ENCODE peak calls at places on chromosomes 1 and 21, in seven cellular contexts. K is progenitor cell of endocrine pancreas, A is WTC11, T is PC-9, M is A549, I is MCF 10A, Y is left ventricle myocardium inferior. R is an unnamed sample.

GRCh38 chr1:62437273-62437945 is 560 bp downstream of the USP1 start:
- DNase-seq in A (no peak), I (peak; percentile 24), K (no peak), Y (no peak), M (no peak), T (no peak), R (peak; percentile 45)

GRCh38 chr1:21511579-21512522 is 2.6 kb downstream of the ALPL start:
- DNase-seq in T (no peak), A (no peak), K (no peak), Y (peak; percentile 62), M (no peak), I (peak; percentile 33), R (no peak)

GRCh38 chr1:233639611-233640010 is 25.7 kb downstream of the KCNK1 start:
- DNase-seq in M (no peak), A (no peak), K (no peak), I (peak; percentile 64), T (no peak), Y (no peak), R (no peak)

GRCh38 chr1:180562582-180562981 is 3.8 kb downstream of the OVAAL start:
- DNase-seq in I (no peak), Y (no peak), T (no peak), M (no peak), A (no peak), K (no peak), R (no peak)

GRCh38 chr1:192003295-192004083 is 154.8 kb upstream of the RGS18 start:
- DNase-seq in A (no peak), M (no peak), I (no peak), Y (no peak), T (no peak), K (no peak), R (no peak)

GRCh38 chr1:24009406-24009805 is 29.3 kb upstream of the SRSF10 start:
- DNase-seq in Y (no peak), M (no peak), I (peak; percentile 45), A (no peak), T (peak; percentile 85), K (no peak), R (no peak)

GRCh38 chr1:162689745-162690671 is 57.7 kb downstream of the DDR2 start:
- DNase-seq in M (no peak), Y (no peak), A (no peak), K (no peak), T (no peak), I (peak; percentile 63), R (no peak)

GRCh38 chr1:8061210-8061609 is 35.1 kb upstream of the ERRFI1 start:
- DNase-seq in M (peak; percentile 88), I (peak; percentile 89), A (no peak), Y (no peak), K (no peak), T (peak; percentile 95), R (no peak)

GRCh38 chr1:55694297-55694696 is 479.1 kb upstream of the USP24 start:
- DNase-seq in I (peak; percentile 16), K (no peak), Y (no peak), M (no peak), A (no peak), T (peak; percentile 65), R (no peak)

GRCh38 chr1:193366764-193367507 is 180.5 kb upstream of the B3GALT2 start:
- DNase-seq in I (peak; percentile 8), Y (no peak), M (no peak), K (no peak), T (no peak), A (no peak), R (no peak)

GRCh38 chr21:31335957-31336738 is 7.9 kb downstream of the TIAM1 start:
- DNase-seq in T (peak; percentile 56), I (peak; percentile 88), A (no peak), K (no peak), M (peak; percentile 8), Y (no peak), R (peak; percentile 69)

GRCh38 chr1:165047985-165048384 is 308.5 kb downstream of the LMX1A start:
- DNase-seq in Y (no peak), M (no peak), I (no peak), T (no peak), K (no peak), A (no peak), R (no peak)

GRCh38 chr1:66231162-66232077 is 302.5 kb upstream of the SGIP1 start:
- DNase-seq in A (no peak), K (no peak), Y (no peak), I (peak; percentile 50), T (peak; percentile 59), M (peak; percentile 37), R (no peak)

GRCh38 chr1:230345139-230345885 is 80.8 kb downstream of the PGBD5 start:
- DNase-seq in K (no peak), T (no peak), A (no peak), M (no peak), Y (no peak), I (no peak), R (no peak)

GRCh38 chr1:53294557-53294956 is 33.3 kb downstream of the LRP8 start:
- DNase-seq in T (no peak), K (no peak), A (no peak), Y (no peak), I (peak; percentile 76), M (no peak), R (peak; percentile 62)

GRCh38 chr21:46599251-46599572 is 5.7 kb downstream of the S100B start:
- DNase-seq in T (no peak), M (no peak), Y (no peak), I (no peak), K (no peak), A (no peak), R (no peak)

GRCh38 chr1:153945795-153946621 is 510 bp downstream of the DENND4B start:
- DNase-seq in T (no peak), M (peak; percentile 61), I (peak; percentile 71), Y (peak; percentile 91), K (peak; percentile 35), A (peak; percentile 54), R (peak; percentile 79)

GRCh38 chr1:10867914-10868598 is 71.6 kb upstream of the CASZ1 start:
- DNase-seq in K (no peak), A (no peak), T (no peak), I (no peak), M (no peak), Y (no peak), R (no peak)

GRCh38 chr1:40877681-40878080 is 15.5 kb upstream of the CITED4 start:
- DNase-seq in M (no peak), A (no peak), I (peak; percentile 96), K (no peak), T (peak; percentile 65), Y (peak; percentile 52), R (peak; percentile 27)

GRCh38 chr1:211324992-211325775 is 1.4 kb upstream of the TRAF5 start:
- DNase-seq in T (no peak), M (no peak), A (no peak), I (no peak), K (no peak), Y (no peak), R (no peak)
- TF ChIP-seq CTCF in T (no peak), M (no peak), A (no peak), I (no peak), K (no peak), Y (no peak), R (no peak)

GRCh38 chr1:1778827-1779675 is 781 bp upstream of the NADK start:
- DNase-seq in T (peak; percentile 76), K (peak; percentile 67), M (peak; percentile 28), Y (peak; percentile 80), A (peak; percentile 90), I (peak; percentile 79), R (peak; percentile 90)
- TF ChIP-seq CTCF in T (peak; percentile 43), K (peak; percentile 63), M (peak; percentile 6), Y (peak; percentile 15), A (no peak), I (no peak), R (peak; percentile 26)

GRCh38 chr1:198829356-198829755 is 190.5 kb downstream of the PTPRC start:
- DNase-seq in K (no peak), I (no peak), M (no peak), Y (no peak), T (no peak), A (no peak), R (no peak)

GRCh38 chr1:198825254-198825653 is 186.4 kb downstream of the PTPRC start:
- DNase-seq in A (no peak), M (no peak), I (no peak), T (no peak), Y (no peak), K (no peak), R (no peak)

GRCh38 chr1:198833706-198834497 is 195.1 kb downstream of the PTPRC start:
- DNase-seq in I (no peak), T (no peak), M (no peak), K (no peak), Y (no peak), A (no peak), R (no peak)

GRCh38 chr1:198830397-198830796 is 191.6 kb downstream of the PTPRC start:
- DNase-seq in T (no peak), A (peak; percentile 17), M (no peak), K (no peak), I (no peak), Y (no peak), R (no peak)

GRCh38 chr1:198829948-198830347 is 191.1 kb downstream of the PTPRC start:
- DNase-seq in T (no peak), K (no peak), Y (no peak), A (peak; percentile 19), M (no peak), I (peak; percentile 20), R (no peak)
- TF ChIP-seq CTCF in T (no peak), K (peak; percentile 18), Y (no peak), A (no peak), M (no peak), I (no peak), R (no peak)

GRCh38 chr21:14078746-14079375 is 131.9 kb downstream of the LIPI start:
- DNase-seq in I (no peak), T (no peak), K (no peak), Y (no peak), M (no peak), A (no peak), R (no peak)

GRCh38 chr21:14080040-14080763 is 130.6 kb downstream of the LIPI start:
- DNase-seq in M (no peak), T (no peak), A (no peak), K (no peak), Y (no peak), I (no peak), R (no peak)

GRCh38 chr21:14084701-14085100 is 126.1 kb downstream of the LIPI start:
- DNase-seq in M (no peak), Y (no peak), I (no peak), A (no peak), K (no peak), T (no peak), R (no peak)

GRCh38 chr21:14084068-14084501 is 126.7 kb downstream of the LIPI start:
- DNase-seq in Y (no peak), K (no peak), T (no peak), A (no peak), I (no peak), M (no peak), R (no peak)

GRCh38 chr21:14080764-14081096 is 130.0 kb downstream of the LIPI start:
- DNase-seq in M (no peak), I (no peak), Y (no peak), A (no peak), T (no peak), K (no peak), R (no peak)
- TF ChIP-seq CTCF in M (no peak), I (no peak), Y (no peak), A (no peak), T (no peak), K (no peak), R (no peak)

GRCh38 chr1:152941037-152941700 is 5.8 kb upstream of the SPRR5 start:
- DNase-seq in M (no peak), Y (no peak), I (peak; percentile 75), A (no peak), T (no peak), K (no peak), R (no peak)
- TF ChIP-seq CTCF in M (no peak), Y (no peak), I (no peak), A (no peak), T (peak; percentile 31), K (no peak), R (no peak)